ENCODE peak calls at places on chromosomes 3 and 15, in four cellular contexts. S, C, P and B are unnamed samples.

GRCh38 chr15:57761562-57761961 is 55.0 kb downstream of the POLR2M start:
- DNase-seq in S (no peak), C (no peak), P (no peak), B (no peak)

GRCh38 chr15:85142324-85142723 is 160.7 kb downstream of the PDE8A start:
- DNase-seq in S (no peak), C (peak; percentile 75), P (peak; percentile 43), B (no peak)

GRCh38 chr3:190345027-190345821 is 23.0 kb upstream of the CLDN1 start:
- DNase-seq in S (no peak), C (peak; percentile 97), P (peak; percentile 96), B (no peak)

GRCh38 chr3:192943384-192943783 is 25.7 kb upstream of the MB21D2 start:
- DNase-seq in S (no peak), C (no peak), P (no peak), B (no peak)

GRCh38 chr3:113600418-113601185 is 68.2 kb downstream of the SIDT1 start:
- DNase-seq in S (no peak), C (no peak), P (no peak), B (no peak)

GRCh38 chr3:4841783-4842440 is 137.3 kb upstream of the BHLHE40 start:
- DNase-seq in S (no peak), C (peak; percentile 89), P (peak; percentile 81), B (no peak)

GRCh38 chr3:190076601-190077444 is 43.9 kb downstream of the P3H2 start:
- DNase-seq in S (no peak), C (peak; percentile 99), P (peak; percentile 98), B (peak; percentile 78)

GRCh38 chr3:121542924-121543323 is 2.9 kb downstream of the POLQ start:
- DNase-seq in S (no peak), C (no peak), P (no peak), B (no peak)

GRCh38 chr3:14757153-14757700 is 61.5 kb upstream of the FGD5 start:
- DNase-seq in S (peak; percentile 41), C (no peak), P (no peak), B (no peak)

GRCh38 chr15:25171856-25172687 is 217.3 kb downstream of the SNRPN start:
- DNase-seq in S (no peak), C (no peak), P (no peak), B (no peak)

GRCh38 chr3:77039606-77040553 is at the start of gene ROBO2:
- DNase-seq in S (peak; percentile 82), C (peak; percentile 2), P (peak; percentile 44), B (peak; percentile 70)

GRCh38 chr15:61256231-61256630 is 27.1 kb upstream of the RORA start:
- DNase-seq in S (no peak), C (no peak), P (no peak), B (no peak)

GRCh38 chr3:56725175-56725574 is 42.1 kb upstream of the TASOR start:
- DNase-seq in S (no peak), C (no peak), P (no peak), B (no peak)

GRCh38 chr3:182139627-182140357 is 428.1 kb downstream of the SOX2 start:
- DNase-seq in S (peak; percentile 51), C (no peak), P (no peak), B (no peak)

GRCh38 chr15:64247906-64248541 is 85.2 kb upstream of the PPIB start:
- DNase-seq in S (no peak), C (peak; percentile 90), P (peak; percentile 97), B (peak; percentile 29)

GRCh38 chr15:27260523-27260922 is 289.5 kb downstream of the GABRG3 start:
- DNase-seq in S (no peak), C (no peak), P (no peak), B (no peak)

GRCh38 chr3:173659972-173660371 is 262.4 kb downstream of the NLGN1 start:
- DNase-seq in S (no peak), C (no peak), P (no peak), B (no peak)

GRCh38 chr3:8895829-8896228 is 67.4 kb downstream of the RAD18 start:
- DNase-seq in S (no peak), C (no peak), P (no peak), B (no peak)

GRCh38 chr3:40179016-40179415 is 130.5 kb upstream of the EIF1B start:
- DNase-seq in S (peak; percentile 86), C (peak; percentile 62), P (peak; percentile 67), B (peak; percentile 67)

GRCh38 chr15:63600001-63600645 is 2.9 kb downstream of the FBXL22 start:
- DNase-seq in S (peak; percentile 80), C (no peak), P (no peak), B (peak; percentile 36)

GRCh38 chr15:78808550-78808949 is 2.7 kb downstream of the ADAMTS7 start:
- DNase-seq in S (no peak), C (peak; percentile 34), P (no peak), B (no peak)

GRCh38 chr3:80014576-80014975 is 246.8 kb upstream of the ROBO1 start:
- DNase-seq in S (no peak), C (no peak), P (no peak), B (no peak)

GRCh38 chr15:52559583-52559982 is 9.2 kb downstream of the ARPP19 start:
- DNase-seq in S (no peak), C (peak; percentile 89), P (no peak), B (no peak)

GRCh38 chr3:70608434-70608833 is 296.0 kb upstream of the MDFIC2 start:
- DNase-seq in S (no peak), C (no peak), P (no peak), B (no peak)

GRCh38 chr3:29618395-29619291 is 337.8 kb downstream of the RBMS3 start:
- DNase-seq in S (no peak), C (peak; percentile 22), P (no peak), B (no peak)

GRCh38 chr3:124419303-124419702 is 310.9 kb upstream of the UMPS start:
- DNase-seq in S (no peak), C (no peak), P (no peak), B (no peak)

GRCh38 chr15:87943629-87944028 is 312.9 kb downstream of the NTRK3 start:
- DNase-seq in S (no peak), C (no peak), P (no peak), B (no peak)

GRCh38 chr15:87940763-87941162 is 315.8 kb downstream of the NTRK3 start:
- DNase-seq in S (no peak), C (no peak), P (no peak), B (no peak)

GRCh38 chr15:87941606-87942005 is 314.9 kb downstream of the NTRK3 start:
- DNase-seq in S (no peak), C (no peak), P (no peak), B (peak; percentile 66)

GRCh38 chr15:87942316-87942715 is 314.2 kb downstream of the NTRK3 start:
- DNase-seq in S (no peak), C (no peak), P (no peak), B (no peak)

GRCh38 chr15:87939838-87940457 is 316.6 kb downstream of the NTRK3 start:
- DNase-seq in S (no peak), C (no peak), P (no peak), B (no peak)
- H4K91ac ChIP-seq in S (no peak overlapping the region), C (no peak overlapping the region), P (no peak overlapping the region), B (no peak overlapping the region)

GRCh38 chr3:105197863-105198262 is 168.8 kb upstream of the ALCAM start:
- DNase-seq in S (no peak), C (no peak), P (no peak), B (no peak)
- H2AFZ ChIP-seq in S (no peak overlapping the region), C (no peak overlapping the region), P (no peak overlapping the region), B (no peak overlapping the region)

GRCh38 chr3:169640467-169641148 is 22.9 kb downstream of the MECOM start:
- DNase-seq in S (no peak), C (no peak), P (no peak), B (no peak)
- H3K4me3 ChIP-seq in S (no peak overlapping the region), C (no peak overlapping the region), P (no peak overlapping the region), B (no peak overlapping the region)

DNA sequence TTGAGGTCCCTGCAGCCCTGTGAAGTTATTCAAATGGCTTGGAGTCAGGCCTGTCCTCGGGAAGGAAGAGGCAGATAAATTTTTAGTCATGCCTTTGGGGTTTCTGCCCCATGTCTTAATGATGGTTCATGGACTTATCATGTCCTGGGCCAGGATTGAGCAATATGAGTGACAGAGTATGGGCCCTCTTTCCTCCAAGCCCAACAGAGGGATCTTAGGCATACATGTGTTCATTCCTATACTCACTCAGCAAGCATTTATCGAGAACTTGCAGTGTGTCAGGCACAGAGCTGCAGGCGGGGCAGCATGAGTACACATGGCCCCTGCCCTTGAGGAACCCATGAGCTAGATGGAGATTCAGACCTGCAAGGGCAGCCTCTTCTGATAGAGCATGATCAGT is 6.2 kb downstream of the ESYT3 start:
- DNase-seq in S (no peak), C (peak; percentile 23), P (no peak), B (no peak)
- H4K91ac ChIP-seq in S (no peak overlapping the region), C (no peak overlapping the region), P (no peak overlapping the region), B (no peak overlapping the region)

GRCh38 chr3:41321642-41321980 is 122.3 kb downstream of the CTNNB1 start:
- DNase-seq in S (no peak), C (no peak), P (no peak), B (no peak)
- H2AFZ ChIP-seq in S (no peak overlapping the region), C (no peak overlapping the region), P (no peak overlapping the region), B (no peak overlapping the region)

DNA sequence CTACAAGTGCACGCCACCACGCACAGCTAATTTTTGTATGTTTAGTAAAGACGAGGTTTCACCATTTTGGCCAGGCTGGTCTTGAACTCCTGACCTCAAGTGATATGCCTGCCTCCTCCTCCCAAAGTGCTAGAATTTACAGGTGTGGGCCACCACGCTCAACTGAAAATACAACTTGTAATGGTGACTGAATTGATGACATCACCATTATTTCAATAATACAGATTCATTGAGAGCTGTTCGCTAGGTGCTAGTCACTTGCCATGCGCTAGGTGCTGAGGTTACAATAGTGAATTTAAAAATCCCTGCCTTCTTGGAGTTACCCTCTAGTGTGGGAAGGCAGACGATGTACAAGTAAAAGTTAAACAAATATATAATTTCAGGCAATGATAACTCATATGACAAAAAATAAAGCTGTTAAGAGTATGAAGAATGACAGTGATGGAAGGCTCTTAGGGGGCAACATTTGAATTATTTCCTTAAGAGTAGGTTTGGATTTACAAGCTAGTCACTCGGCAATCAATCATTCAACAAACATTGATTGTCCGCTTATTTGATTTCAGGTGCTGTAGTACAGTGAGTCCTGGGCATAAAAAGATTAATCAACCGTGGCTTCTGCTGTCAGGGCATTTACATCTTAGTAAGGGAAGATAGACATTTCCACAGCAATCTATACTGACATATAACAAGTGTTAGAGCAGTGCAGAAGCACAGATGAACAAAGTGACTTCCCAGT is 9.1 kb upstream of the PPARG start:
- DNase-seq in S (no peak), C (no peak), P (no peak), B (no peak)
- H3K4me3 ChIP-seq in S (no peak overlapping the region), C (no peak overlapping the region), P (no peak overlapping the region), B (no peak overlapping the region)

DNA sequence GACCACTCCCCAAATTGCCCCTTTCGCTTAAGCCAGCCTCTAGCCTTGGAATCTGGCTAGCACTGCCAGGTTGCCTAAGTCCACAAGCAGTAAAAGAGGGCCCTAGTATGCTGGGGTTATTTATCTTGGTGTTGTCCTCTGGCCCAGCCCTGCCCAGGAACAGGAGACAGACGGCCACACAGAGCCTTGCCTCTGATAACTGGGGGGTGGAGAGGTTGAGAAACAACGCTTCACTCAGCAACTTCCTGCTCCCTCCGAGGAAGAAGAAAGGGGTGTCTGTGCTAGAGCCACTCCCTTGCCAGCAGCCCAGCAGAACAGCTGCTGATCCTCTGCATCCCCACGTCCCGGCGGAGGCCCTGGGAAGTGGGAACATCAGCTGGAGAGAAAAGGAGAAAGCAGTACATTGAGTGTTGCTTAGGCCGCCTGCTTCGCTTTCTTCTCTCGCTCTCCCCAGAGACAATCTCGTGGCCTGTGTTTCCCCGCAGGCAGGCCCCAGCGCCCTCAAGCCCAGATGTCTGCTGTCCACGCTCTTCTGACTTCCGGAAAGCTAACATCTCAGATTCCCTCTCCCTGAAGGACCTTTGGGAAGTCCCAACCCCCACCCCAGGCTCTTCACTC is 22.6 kb upstream of the C3orf70 start:
- DNase-seq in S (peak; percentile 66), C (peak; percentile 22), P (peak; percentile 65), B (no peak)
- H4K91ac ChIP-seq in S (peak overlapping the region; percentile 50), C (peak overlapping the region; percentile 21), P (peak overlapping the region; percentile 87), B (no peak overlapping the region)